ENCODE peak calls at places on chromosomes 16 and 17, in seven cellular contexts. P is A549, S is IMR-90, H is GM12878, A is HepG2, V is HCT116, D is H1. T is an unnamed sample.
A peak's percentile ranks its signal among the peaks of the same experiment; 100 is the strongest.

GRCh38 chr17:38713456-38713855 is 8.4 kb downstream of the MLLT6 start:
- DNase-seq in A (no peak), P (no peak), V (no peak), H (no peak), D (no peak), S (no peak), T (no peak)

GRCh38 chr17:82547981-82548380 is 28.4 kb downstream of the FOXK2 start:
- DNase-seq in V (no peak), D (no peak), S (no peak), P (no peak), A (no peak), H (no peak), T (no peak)

GRCh38 chr16:81575307-81575706 is 130.7 kb downstream of the CMIP start:
- DNase-seq in D (no peak), V (no peak), P (no peak), A (peak; percentile 73), S (no peak), H (no peak), T (no peak)

GRCh38 chr17:57284984-57285646 is 28.8 kb downstream of the MSI2 start:
- DNase-seq in D (no peak), A (peak; percentile 65), H (peak; percentile 50), P (no peak), V (no peak), S (no peak), T (peak; percentile 48)

GRCh38 chr17:71522383-71522782 is 598.4 kb upstream of the SOX9 start:
- DNase-seq in S (no peak), A (no peak), P (no peak), D (no peak), H (no peak), V (no peak), T (no peak)

GRCh38 chr17:57620576-57620975 is 124.5 kb downstream of the CCDC182 start:
- DNase-seq in A (no peak), H (no peak), P (no peak), V (no peak), D (no peak), S (no peak), T (no peak)

GRCh38 chr17:79840204-79840988 is 1.2 kb upstream of the CBX4 start:
- DNase-seq in H (no peak), V (no peak), A (no peak), P (no peak), D (no peak), S (peak; percentile 31), T (no peak)

GRCh38 chr16:77835111-77835510 is 46.7 kb downstream of the VAT1L start:
- DNase-seq in D (no peak), A (no peak), S (peak; percentile 23), V (no peak), P (no peak), H (no peak), T (no peak)

GRCh38 chr16:86074651-86075487 is 175.9 kb downstream of the IRF8 start:
- DNase-seq in A (no peak), H (no peak), V (no peak), P (no peak), S (peak; percentile 61), D (no peak), T (no peak)

GRCh38 chr16:48000622-48001021 is 155.2 kb downstream of the ABCC12 start:
- DNase-seq in S (no peak), H (no peak), V (no peak), A (no peak), D (no peak), P (no peak), T (peak; percentile 26)

GRCh38 chr16:65280988-65281530 is 159.2 kb upstream of the CDH11 start:
- DNase-seq in S (no peak), A (no peak), V (no peak), D (no peak), H (no peak), P (no peak), T (no peak)

GRCh38 chr17:57132663-57133062 is 47.6 kb downstream of the AKAP1 start:
- DNase-seq in V (no peak), A (no peak), D (no peak), S (no peak), H (no peak), P (no peak), T (no peak)

GRCh38 chr17:65434878-65435277 is 126.6 kb downstream of the AXIN2 start:
- DNase-seq in S (no peak), H (no peak), P (no peak), V (no peak), D (no peak), A (no peak), T (no peak)

GRCh38 chr16:57624806-57625500 is 3.5 kb upstream of the ADGRG1 start:
- DNase-seq in P (no peak), V (no peak), A (no peak), S (no peak), H (no peak), D (no peak), T (no peak)
- TF ChIP-seq CEBPB in P (no peak), V (no peak), A (no peak), S (no peak), H (no peak), D (no peak), T (no peak)

DNA sequence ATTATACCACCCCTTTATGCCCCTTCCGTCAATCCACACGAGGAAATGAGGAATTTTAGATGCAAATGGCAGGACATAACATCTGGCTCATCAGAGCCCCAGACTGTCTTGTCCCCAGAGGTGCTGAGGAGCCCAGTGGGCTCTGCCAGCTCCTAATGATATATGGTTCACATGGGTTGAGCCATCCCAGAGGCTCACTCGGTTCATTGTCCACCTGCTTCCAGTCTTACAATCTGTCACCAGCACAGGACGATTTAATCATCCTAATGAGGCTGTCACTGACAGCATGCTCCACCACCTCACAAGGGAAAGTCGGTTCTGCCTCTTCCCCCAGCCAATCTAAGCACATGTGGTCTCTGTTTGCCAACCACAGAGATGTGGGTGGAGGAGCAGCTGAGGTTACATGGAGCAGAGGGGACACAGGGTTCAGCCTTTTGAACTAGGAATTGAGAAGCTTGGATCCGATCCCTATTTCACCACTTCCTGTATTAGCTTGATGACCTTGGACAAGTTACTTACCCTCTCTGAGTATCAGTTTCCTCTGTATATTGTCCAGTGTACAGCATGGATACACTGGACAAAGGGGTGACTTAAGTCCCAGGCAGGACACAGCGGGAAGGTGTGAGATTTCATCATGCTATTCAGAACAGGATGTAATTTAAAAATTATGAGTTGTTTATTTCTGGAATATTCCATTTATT is 27.0 kb upstream of the DHX8 start:
- DNase-seq in V (no peak), P (no peak), A (peak; percentile 100), H (no peak), S (peak; percentile 44), D (no peak), T (no peak)
- TF ChIP-seq CEBPB in V (no peak), P (no peak), A (peak; percentile 85), H (no peak), S (no peak), D (no peak), T (no peak)

GRCh38 chr17:78313735-78314648 is 45.9 kb downstream of the SOCS3 start:
- DNase-seq in S (peak; percentile 59), H (peak; percentile 45), V (peak; percentile 92), D (peak; percentile 77), A (peak; percentile 57), P (peak; percentile 98), T (peak; percentile 96)
- TF ChIP-seq CEBPB in S (no peak), H (no peak), V (no peak), D (no peak), A (no peak), P (no peak), T (no peak)

GRCh38 chr16:10624527-10624926 is 44.1 kb upstream of the EMP2 start:
- DNase-seq in V (no peak), H (no peak), D (no peak), S (no peak), A (no peak), P (no peak), T (no peak)

GRCh38 chr16:10623059-10623458 is 42.7 kb upstream of the EMP2 start:
- DNase-seq in P (no peak), D (no peak), S (no peak), H (no peak), A (no peak), V (no peak), T (no peak)

GRCh38 chr16:10622036-10622921 is 41.9 kb upstream of the EMP2 start:
- DNase-seq in D (no peak), P (no peak), S (no peak), A (no peak), H (no peak), V (no peak), T (peak; percentile 73)

GRCh38 chr16:10629592-10629963 is 49.2 kb upstream of the EMP2 start:
- DNase-seq in S (no peak), V (no peak), A (no peak), P (no peak), D (no peak), H (no peak), T (peak; percentile 30)

DNA sequence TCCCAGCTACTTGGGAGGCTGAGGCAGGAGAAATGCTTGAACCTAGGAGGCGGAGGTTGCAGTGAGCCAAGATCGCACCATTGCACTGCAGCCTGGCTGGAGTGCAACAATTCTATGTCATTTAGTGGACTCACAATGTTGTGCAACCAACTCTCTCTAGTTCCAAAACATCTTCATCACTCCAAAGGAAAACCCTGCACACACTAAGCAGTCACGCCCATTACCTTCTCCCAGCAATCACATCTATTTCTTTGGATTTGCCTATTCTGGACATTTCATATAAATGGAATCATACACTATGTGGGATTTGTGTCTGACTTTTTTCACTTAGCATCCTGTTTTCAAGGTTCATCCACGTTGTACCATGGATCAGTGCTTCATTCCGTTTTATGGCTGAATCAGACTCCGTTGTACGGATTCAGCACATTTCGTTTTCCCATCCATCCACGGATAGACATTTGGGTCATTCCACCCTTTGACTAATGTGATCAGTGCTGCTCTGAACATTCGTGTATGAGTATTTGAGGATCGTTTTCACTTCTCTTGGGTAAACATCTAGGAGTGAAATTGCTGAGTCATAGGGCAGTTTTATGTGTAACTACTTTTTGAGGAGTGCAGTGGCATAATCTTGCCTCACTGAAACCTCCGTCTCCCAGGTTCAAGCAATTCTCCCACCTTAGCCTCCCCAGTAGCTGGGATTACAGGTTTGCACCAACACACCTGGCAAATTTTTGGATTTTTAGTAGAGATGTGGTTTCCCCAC is 45.4 kb upstream of the EMP2 start:
- DNase-seq in V (no peak), H (no peak), D (no peak), A (peak; percentile 67), S (peak; percentile 31), P (peak; percentile 29), T (no peak)
- TF ChIP-seq CEBPB in V (no peak), H (no peak), D (no peak), A (peak; percentile 76), S (no peak), P (no peak), T (peak; percentile 28)

GRCh38 chr17:37678036-37678435 is 34.8 kb upstream of the DDX52 start:
- DNase-seq in P (no peak), S (no peak), D (no peak), A (no peak), V (no peak), H (no peak), T (no peak)

GRCh38 chr17:37672545-37673078 is 29.4 kb upstream of the DDX52 start:
- DNase-seq in S (peak; percentile 23), D (no peak), H (no peak), P (no peak), V (no peak), A (no peak), T (no peak)

GRCh38 chr17:37674511-37674910 is 31.3 kb upstream of the DDX52 start:
- DNase-seq in S (no peak), P (no peak), A (peak; percentile 67), D (no peak), V (no peak), H (no peak), T (no peak)

GRCh38 chr17:37673386-37673785 is 30.1 kb upstream of the DDX52 start:
- DNase-seq in S (no peak), P (no peak), D (no peak), H (no peak), A (no peak), V (no peak), T (no peak)

GRCh38 chr17:37676115-37676925 is 33.1 kb upstream of the DDX52 start:
- DNase-seq in P (no peak), V (no peak), H (no peak), S (peak; percentile 64), A (peak; percentile 94), D (no peak), T (no peak)
- TF ChIP-seq CEBPB in P (no peak), V (no peak), H (no peak), S (peak; percentile 67), A (peak; percentile 91), D (no peak), T (no peak)

T was measured in K562.